ENCODE peak calls at places on chromosome 11, in five cellular contexts. D is adrenal gland; Z is activated CD4-positive, alpha-beta T cell treated with anti-CD3 and anti-CD28 coated beads, Interleukin-2, amount 50 U/mL, for 4 hours; Y is coronary artery; C is endothelial cell of umbilical vein. T is an unnamed sample.

GRCh38 chr11:68353118-68353517 is 40.7 kb downstream of the LRP5 start:
- DNase-seq in D (no peak), Z (no peak), Y (no peak), C (no peak), T (no peak)

GRCh38 chr11:8092587-8093424 is 11.8 kb downstream of the TUB start:
- DNase-seq in D (peak; percentile 77), Z (peak; percentile 25), Y (peak; percentile 72), C (peak; percentile 61), T (no peak)

GRCh38 chr11:17921620-17922473 is 91.0 kb downstream of the SERGEF start:
- DNase-seq in D (peak; percentile 54), Z (no peak), Y (no peak), C (no peak), T (no peak)

GRCh38 chr11:45165386-45165785 is 18.9 kb downstream of the PRDM11 start:
- DNase-seq in D (no peak), Z (no peak), Y (no peak), C (no peak), T (no peak)

GRCh38 chr11:3865388-3866193 is 10.1 kb downstream of the STIM1 start:
- DNase-seq in D (no peak), Z (no peak), Y (no peak), C (peak; percentile 85), T (no peak)

GRCh38 chr11:134932761-134933160 is 520.7 kb upstream of the B3GAT1 start:
- DNase-seq in D (no peak), Z (no peak), Y (no peak), C (no peak), T (no peak)

GRCh38 chr11:57377098-57377497 is 3.9 kb downstream of the PRG3 start:
- DNase-seq in D (no peak), Z (no peak), Y (no peak), C (no peak), T (no peak)

GRCh38 chr11:86577663-86578636 is 94.5 kb downstream of the ME3 start:
- DNase-seq in D (peak; percentile 96), Z (no peak), Y (no peak), C (peak; percentile 98), T (no peak)

GRCh38 chr11:119318240-119319135 is 1.6 kb upstream of the MCAM start:
- DNase-seq in D (peak; percentile 61), Z (no peak), Y (peak; percentile 80), C (peak; percentile 81), T (no peak)

GRCh38 chr11:7677071-7677470 is 3.8 kb upstream of the CYB5R2 start:
- DNase-seq in D (no peak), Z (no peak), Y (no peak), C (peak; percentile 19), T (no peak)

GRCh38 chr11:79663012-79663411 is 222.2 kb upstream of the TENM4 start:
- DNase-seq in D (no peak), Z (no peak), Y (no peak), C (no peak), T (no peak)

GRCh38 chr11:129434641-129435498 is 59.2 kb downstream of the BARX2 start:
- DNase-seq in D (no peak), Z (no peak), Y (no peak), C (no peak), T (no peak)

GRCh38 chr11:103525069-103525468 is 415.8 kb downstream of the DYNC2H1 start:
- DNase-seq in D (no peak), Z (no peak), Y (no peak), C (peak; percentile 86), T (no peak)

GRCh38 chr11:83957038-83957900 is 671.1 kb upstream of the CCDC90B start:
- DNase-seq in D (no peak), Z (no peak), Y (no peak), C (no peak), T (no peak)

GRCh38 chr11:2250485-2250884 is 19.9 kb downstream of the ASCL2 start:
- DNase-seq in D (no peak), Z (no peak), Y (no peak), C (no peak), T (no peak)

GRCh38 chr11:70463478-70464255 is 65.3 kb downstream of the CTTN start:
- DNase-seq in D (no peak), Z (no peak), Y (no peak), C (no peak), T (no peak)

GRCh38 chr11:103696130-103696529 is 340.3 kb upstream of the DDI1 start:
- DNase-seq in D (no peak), Z (no peak), Y (no peak), C (no peak), T (no peak)